ENCODE peak calls at places on chromosomes 1 and 21, in nine cellular contexts. R, P, Y, Z, F, Q, V, O and N are unnamed samples.

GRCh38 chr1:91900538-91900937 is 14.6 kb upstream of the TGFBR3 start:
- DNase-seq in F (no peak), O (no peak), R (no peak), Q (no peak), P (peak), V (peak), Y (no peak), Z (peak), N (no peak)

GRCh38 chr1:38578444-38578951 is 281.1 kb downstream of the RRAGC start:
- DNase-seq in P (no peak), O (no peak), Z (no peak), V (no peak), R (no peak), F (peak), Y (no peak), Q (peak), N (no peak)

GRCh38 chr1:78540056-78540455 is 49.3 kb downstream of the PTGFR start:
- DNase-seq in R (no peak), F (no peak), Z (no peak), Y (no peak), P (peak), O (no peak), Q (peak), V (peak), N (no peak)

GRCh38 chr1:109239580-109240068 is 9.7 kb upstream of the CELSR2 start:
- DNase-seq in Z (peak), F (peak), Q (peak), P (peak), V (peak), R (no peak), Y (no peak), O (no peak), N (no peak)

GRCh38 chr21:27047331-27048314 is 80.7 kb upstream of the ADAMTS5 start:
- DNase-seq in O (no peak), Y (no peak), P (peak), R (no peak), Z (no peak), F (no peak), V (peak), Q (peak), N (no peak)

GRCh38 chr1:182601416-182601786 is 2.8 kb downstream of the RGS16 start:
- DNase-seq in Q (peak), F (peak), O (peak), V (peak), R (peak), Z (peak), Y (peak), P (peak), N (peak)

GRCh38 chr21:45303111-45303615 is 15.5 kb upstream of the POFUT2 start:
- DNase-seq in P (no peak), Q (no peak), Z (no peak), F (peak), V (no peak), Y (no peak), R (peak), O (no peak), N (no peak)

GRCh38 chr1:173093721-173094450 is 43.1 kb upstream of the TNFSF18 start:
- DNase-seq in R (no peak), Z (no peak), V (no peak), Q (no peak), Y (no peak), P (peak), F (no peak), O (no peak), N (no peak)

GRCh38 chr1:33599516-33600115 is 127.2 kb downstream of the ZSCAN20 start:
- DNase-seq in Y (no peak), F (no peak), Q (no peak), V (no peak), O (no peak), P (no peak), R (no peak), Z (no peak), N (no peak)

GRCh38 chr1:37795340-37796110 is 1.9 kb downstream of the MANEAL start:
- DNase-seq in P (peak), Y (no peak), O (peak), Q (peak), R (peak), V (peak), Z (no peak), F (peak), N (no peak)

GRCh38 chr1:36458910-36459309 is 5.3 kb downstream of the MRPS15 start:
- DNase-seq in Z (no peak), Y (no peak), V (no peak), Q (no peak), O (no peak), F (no peak), P (peak), R (no peak), N (no peak)

GRCh38 chr21:25872271-25872670 is 137.5 kb downstream of the GABPA start:
- DNase-seq in Y (no peak), O (no peak), R (no peak), F (no peak), Q (peak), Z (no peak), V (no peak), P (no peak), N (no peak)

GRCh38 chr1:183101841-183102276 is 78.6 kb downstream of the LAMC1 start:
- DNase-seq in V (no peak), Q (no peak), P (no peak), O (no peak), Z (no peak), R (no peak), F (no peak), Y (no peak), N (no peak)

GRCh38 chr1:67524143-67525052 is 94.2 kb upstream of the SERBP1 start:
- DNase-seq in O (no peak), V (no peak), F (no peak), Z (no peak), P (peak), Q (peak), Y (no peak), R (no peak), N (no peak)

GRCh38 chr1:26278835-26279597 is 870 bp upstream of the SH3BGRL3 start:
- DNase-seq in Z (no peak), V (peak), F (no peak), O (peak), Y (no peak), R (no peak), P (peak), Q (no peak), N (no peak)

GRCh38 chr1:223355699-223356098 is 8.3 kb downstream of the SUSD4 start:
- DNase-seq in Z (no peak), Y (no peak), F (no peak), Q (no peak), R (no peak), O (no peak), P (peak), V (no peak), N (no peak)

GRCh38 chr1:85295006-85295431 is 18.6 kb upstream of the BCL10 start:
- DNase-seq in Q (no peak), O (no peak), P (peak), Y (no peak), F (no peak), V (peak), R (no peak), Z (no peak), N (no peak)

GRCh38 chr21:37780991-37781983 is 135.0 kb downstream of the KCNJ6 start:
- DNase-seq in Q (no peak), R (no peak), O (no peak), V (no peak), P (peak), Y (no peak), Z (no peak), F (no peak), N (no peak)

DNA sequence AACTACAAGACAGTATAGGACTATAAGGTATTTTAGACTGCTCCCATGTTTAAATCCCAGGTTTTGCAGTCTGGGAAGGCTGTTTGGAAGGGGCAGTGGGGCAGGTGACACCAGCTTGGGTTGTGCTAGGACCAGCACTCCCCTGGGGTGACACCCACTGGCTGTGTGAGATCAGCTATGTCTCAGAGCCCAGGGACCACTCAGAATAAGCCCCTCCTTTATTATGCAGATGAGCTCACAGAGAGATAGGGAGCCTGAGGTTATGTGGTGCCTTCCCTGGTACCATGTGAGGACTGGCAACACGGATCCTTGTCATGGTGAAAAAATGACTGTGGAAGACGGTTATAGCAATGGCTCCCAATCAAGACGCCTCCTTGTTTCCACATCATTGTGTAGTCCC is 71.0 kb downstream of the NENF start:
- DNase-seq in R (no peak), V (no peak), Q (no peak), Y (no peak), O (no peak), F (no peak), Z (no peak), P (no peak), N (no peak)
- TF ChIP-seq CTCF in R (no peak), V (no peak), Q (no peak), Y (no peak), O (no peak), F (no peak), Z (no peak), P (no peak), N (no peak)

DNA sequence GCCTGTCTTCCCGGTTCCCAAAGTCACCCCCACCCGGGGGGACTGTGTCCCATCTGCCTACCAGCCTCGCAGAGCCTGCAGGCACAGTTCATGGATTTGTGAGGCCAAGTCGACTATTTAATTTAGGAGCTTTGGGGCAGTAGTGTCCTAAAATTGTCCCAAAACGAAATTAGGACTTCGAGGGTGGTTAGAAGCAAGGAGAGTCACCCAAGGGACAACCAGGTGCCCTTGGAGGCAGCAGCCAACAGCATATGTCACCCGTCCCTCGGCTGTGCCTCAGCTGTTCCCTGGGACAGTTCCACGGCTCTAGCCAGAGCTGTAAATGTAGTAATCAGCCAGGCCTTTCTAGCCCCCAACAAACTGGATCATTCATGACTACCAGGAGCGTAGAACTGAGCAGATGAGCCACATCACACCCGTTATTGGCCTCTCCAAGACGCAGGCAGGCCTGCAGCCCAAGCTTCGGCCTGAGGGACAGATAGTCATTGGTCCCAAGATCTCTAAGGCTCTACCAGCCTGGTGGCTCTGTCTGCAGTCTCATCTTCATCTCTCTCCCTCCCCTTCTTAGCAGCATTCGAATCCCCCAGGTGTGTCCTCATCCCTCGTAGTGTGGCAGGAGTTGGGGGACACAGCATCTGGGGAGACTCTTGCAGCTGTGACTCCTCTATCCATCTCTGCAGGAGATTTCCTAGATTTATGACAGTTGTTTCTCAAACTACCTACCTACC is 2.9 kb downstream of the PAX7 start:
- DNase-seq in V (no peak), P (no peak), R (no peak), Y (no peak), O (no peak), Z (no peak), Q (no peak), F (no peak), N (no peak)
- H3K4me3 ChIP-seq in V (no peak), P (no peak), R (no peak), Y (no peak), O (no peak), Z (no peak), Q (peak), F (no peak), N (no peak)

DNA sequence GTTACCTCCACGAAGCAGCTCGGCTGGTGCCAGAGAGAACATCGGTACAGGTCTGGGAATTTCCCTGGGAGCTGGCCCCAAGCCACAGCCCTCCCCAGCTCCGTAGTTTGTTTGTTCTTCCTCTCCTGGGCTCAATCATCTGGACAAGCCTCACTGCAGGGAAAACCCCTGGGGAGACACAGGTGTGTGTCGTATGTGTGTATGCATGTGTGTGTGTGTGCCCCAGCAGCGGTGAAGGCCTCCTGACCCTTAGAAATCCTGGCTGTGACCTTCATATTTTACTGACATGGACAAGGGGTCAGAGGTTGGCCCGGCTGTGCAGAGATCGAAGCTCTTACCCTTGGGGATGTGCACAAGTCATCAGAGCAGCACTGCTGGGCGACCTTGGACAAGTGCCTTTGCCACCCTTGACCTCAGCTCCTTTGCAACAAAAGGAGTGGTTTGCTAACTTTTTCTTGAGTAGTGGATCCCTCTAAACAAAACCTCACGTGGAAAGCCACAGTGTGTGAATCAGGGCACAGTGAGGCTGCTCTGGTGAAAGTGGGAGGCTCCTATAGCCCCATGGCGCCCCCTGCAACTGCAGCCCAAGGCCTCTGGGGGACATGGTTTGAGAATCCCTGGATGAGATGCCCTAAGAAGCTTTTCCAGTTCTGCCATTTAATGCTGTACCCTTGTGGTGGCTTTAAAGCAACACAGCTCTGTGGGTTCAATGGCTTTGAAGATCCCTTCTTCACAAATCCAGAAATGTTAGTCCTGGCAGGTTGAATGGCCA is 12.3 kb upstream of the IL22RA1 start:
- DNase-seq in V (no peak), Q (peak), Z (peak), F (no peak), O (peak), Y (peak), R (no peak), P (peak), N (no peak)
- TF ChIP-seq CTCF in V (no peak), Q (peak), Z (no peak), F (peak), O (peak), Y (peak), R (no peak), P (peak), N (peak)

GRCh38 chr21:42849759-42850412 is 29.5 kb downstream of the WDR4 start:
- DNase-seq in O (no peak), V (no peak), Q (no peak), Z (no peak), P (no peak), R (no peak), F (no peak), Y (no peak), N (no peak)
- H3K4me3 ChIP-seq in O (no peak), V (no peak), Q (no peak), Z (no peak), P (no peak), R (no peak), F (no peak), Y (no peak), N (no peak)

GRCh38 chr1:233227930-233228465 is 67.5 kb downstream of the PCNX2 start:
- DNase-seq in Z (peak), F (no peak), P (no peak), O (no peak), Q (no peak), Y (no peak), V (no peak), R (no peak), N (no peak)
- TF ChIP-seq CTCF in Z (no peak), F (no peak), P (no peak), O (no peak), Q (no peak), Y (no peak), V (no peak), R (no peak), N (no peak)

GRCh38 chr1:89260042-89260441 is 12.6 kb downstream of the GBP5 start:
- DNase-seq in P (no peak), R (no peak), Y (no peak), V (no peak), Q (no peak), F (no peak), Z (no peak), O (no peak), N (no peak)

GRCh38 chr1:89260575-89261275 is 11.9 kb downstream of the GBP5 start:
- DNase-seq in Z (no peak), V (no peak), Q (no peak), P (no peak), F (no peak), R (no peak), Y (no peak), O (no peak), N (no peak)

GRCh38 chr1:89259283-89259971 is 13.2 kb downstream of the GBP5 start:
- DNase-seq in Z (no peak), P (no peak), O (no peak), R (no peak), Q (no peak), Y (no peak), F (peak), V (no peak), N (no peak)

GRCh38 chr1:89262643-89263042 is 10.0 kb downstream of the GBP5 start:
- DNase-seq in Z (no peak), R (no peak), P (peak), O (no peak), F (no peak), Y (no peak), V (peak), Q (peak), N (no peak)

DNA sequence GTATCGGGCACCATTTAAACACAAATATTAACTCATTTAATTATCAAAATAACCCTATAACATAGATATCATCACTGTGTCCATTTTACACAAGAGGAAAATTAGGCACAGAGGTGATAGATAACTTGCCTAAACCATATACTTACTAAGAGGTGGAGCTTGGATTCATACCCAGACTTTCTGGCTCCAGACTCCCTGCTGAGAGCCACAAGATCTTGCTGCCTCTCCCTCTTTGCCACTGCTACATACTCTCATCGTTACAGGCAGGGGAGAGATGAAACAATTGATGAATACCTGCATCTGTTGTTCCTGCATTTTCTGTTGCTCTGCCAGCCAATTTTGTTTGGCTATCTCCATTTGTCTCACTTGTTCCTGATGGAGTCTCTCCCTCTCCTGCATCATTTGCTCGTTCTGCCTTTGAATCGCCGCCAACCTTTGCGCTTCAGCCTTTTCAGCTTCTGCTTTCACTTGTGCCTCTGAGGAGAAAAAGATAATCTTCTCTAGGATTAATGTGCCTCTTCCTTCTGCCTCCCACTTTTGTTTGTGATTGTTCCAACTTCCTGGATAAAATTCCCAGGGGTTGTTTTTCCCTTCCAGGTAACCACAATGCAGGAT is 10.6 kb downstream of the GBP5 start:
- DNase-seq in P (no peak), R (peak), O (no peak), Z (no peak), V (no peak), Y (no peak), F (no peak), Q (peak), N (no peak)
- H3K4me3 ChIP-seq in P (no peak), R (peak), O (no peak), Z (no peak), V (no peak), Y (no peak), F (peak), Q (no peak), N (no peak)

DNA sequence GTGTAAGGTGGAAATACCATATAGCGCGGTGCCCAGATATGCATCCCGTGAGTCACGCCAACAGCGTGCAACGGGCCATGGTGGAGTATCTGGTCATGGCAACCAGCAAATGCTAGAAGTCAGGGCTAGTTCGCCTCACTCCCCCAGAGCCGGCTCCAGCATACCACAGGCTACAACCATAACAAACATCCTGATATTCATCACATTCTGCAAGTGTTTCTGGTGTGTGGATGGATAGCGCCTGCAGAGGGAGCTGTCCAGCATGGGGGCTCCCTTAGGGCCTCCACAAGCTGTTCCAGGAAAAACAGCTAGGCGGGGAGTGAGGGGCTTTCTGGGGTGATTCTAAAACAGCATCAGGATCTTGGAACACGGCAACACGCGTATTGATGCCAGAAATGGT is 6.8 kb downstream of the C1orf198 start:
- DNase-seq in R (no peak), Z (no peak), Q (no peak), Y (no peak), V (no peak), P (no peak), F (no peak), O (no peak), N (no peak)
- TF ChIP-seq CTCF in R (no peak), Z (no peak), Q (no peak), Y (no peak), V (no peak), P (no peak), F (no peak), O (no peak), N (peak)

DNA sequence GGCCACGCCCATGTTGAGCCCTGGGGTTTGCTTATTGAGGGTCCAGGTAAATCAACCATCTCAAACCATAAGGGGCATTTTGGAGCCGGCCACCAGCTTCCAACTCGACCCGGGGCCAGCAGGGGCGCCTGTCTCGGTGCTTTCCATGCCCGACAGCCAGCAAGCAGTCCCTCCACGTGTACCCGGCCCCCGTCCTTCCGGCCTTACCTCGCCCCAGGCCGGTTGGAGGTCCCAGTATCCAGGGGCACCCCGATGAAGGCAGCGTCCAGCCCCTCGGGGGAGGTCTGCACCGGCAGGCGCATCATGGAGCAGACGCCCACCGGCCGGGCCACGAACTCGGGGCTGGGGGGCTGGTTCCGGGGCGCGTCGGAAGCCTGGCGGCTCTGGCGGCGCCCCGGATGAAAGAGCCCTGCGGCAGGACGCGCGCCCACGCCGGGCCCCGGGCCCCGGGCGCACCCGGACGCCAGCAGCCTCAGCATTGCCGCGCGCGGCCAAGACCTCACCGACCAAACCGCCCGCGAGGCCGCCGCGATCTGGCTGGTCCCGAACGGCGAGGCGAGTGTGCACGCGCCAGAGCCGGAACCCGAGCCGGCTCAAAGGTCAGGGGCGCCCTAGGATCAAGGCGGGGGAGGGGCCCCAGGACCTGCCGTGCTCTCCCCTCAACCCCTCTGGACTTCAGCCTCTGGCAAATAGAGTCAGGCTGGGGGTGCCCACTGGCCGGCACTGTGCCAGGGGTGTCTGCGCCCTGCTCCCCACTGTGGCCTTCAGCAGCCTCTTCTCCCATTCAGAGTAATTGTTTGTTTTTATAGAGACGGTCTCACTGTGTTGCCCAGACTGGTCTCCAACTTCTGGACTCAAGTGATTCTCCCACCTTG is at the start of gene AGMAT:
- DNase-seq in F (peak), O (peak), P (no peak), Z (peak), R (peak), V (no peak), Y (no peak), Q (peak), N (no peak)
- H3K4me3 ChIP-seq in F (peak), O (peak), P (peak), Z (peak), R (peak), V (peak), Y (peak), Q (peak), N (peak)

GRCh38 chr21:33870768-33871167 is 44.8 kb downstream of the ATP5PO start:
- DNase-seq in O (no peak), R (no peak), V (peak), F (peak), Q (no peak), Z (no peak), Y (no peak), P (peak), N (no peak)
- TF ChIP-seq CTCF in O (no peak), R (no peak), V (no peak), F (no peak), Q (no peak), Z (no peak), Y (no peak), P (no peak), N (no peak)